ENCODE peak calls at places on chromosome 5, in seven cellular contexts. O is cardiac fibroblast, L is cardiac muscle cell, W is neural crest cell, K is epithelial cell of esophagus, X is SK-N-SH, V is breast epithelium. R is an unnamed sample.

GRCh38 chr5:140372971-140373487 is 13.0 kb downstream of the SLC4A9 start:
- DNase-seq in L (peak), O (peak), W (peak), X (peak), V (no peak), K (peak), R (peak)

GRCh38 chr5:71938886-71939285 is 168.4 kb upstream of the MAP1B start:
- DNase-seq in L (no peak), K (peak), O (no peak), V (peak), W (no peak), X (no peak), R (no peak)

GRCh38 chr5:139391570-139392323 is 2.0 kb upstream of the MZB1 start:
- DNase-seq in K (peak), W (no peak), V (no peak), L (no peak), O (no peak), X (no peak), R (peak)

GRCh38 chr5:36704131-36704530 is 97.7 kb downstream of the SLC1A3 start:
- DNase-seq in O (no peak), X (no peak), V (no peak), K (no peak), W (no peak), L (peak), R (no peak)

GRCh38 chr5:5165541-5166002 is 25.4 kb downstream of the ADAMTS16 start:
- DNase-seq in W (no peak), L (no peak), V (no peak), O (no peak), X (no peak), K (no peak), R (no peak)

GRCh38 chr5:157820593-157821252 is 38.2 kb downstream of the CLINT1 start:
- DNase-seq in V (no peak), W (peak), K (peak), O (peak), L (peak), X (peak), R (peak)

GRCh38 chr5:138649775-138650174 is 74.6 kb upstream of the HSPA9 start:
- DNase-seq in W (no peak), K (no peak), X (no peak), L (no peak), V (no peak), O (no peak), R (no peak)

GRCh38 chr5:139746691-139747582 is 48.7 kb upstream of the PSD2 start:
- DNase-seq in L (no peak), X (peak), K (no peak), W (no peak), O (no peak), V (no peak), R (no peak)

GRCh38 chr5:39494099-39494498 is 69.3 kb upstream of the DAB2 start:
- DNase-seq in L (no peak), X (no peak), K (no peak), W (no peak), O (peak), V (no peak), R (no peak)

GRCh38 chr5:116424258-116424615 is 150.4 kb downstream of the SEMA6A start:
- DNase-seq in X (no peak), L (no peak), W (no peak), O (no peak), V (no peak), K (peak), R (no peak)

GRCh38 chr5:147483197-147483790 is 26.6 kb downstream of the DPYSL3 start:
- DNase-seq in V (no peak), L (no peak), X (no peak), K (no peak), O (no peak), W (no peak), R (no peak)

GRCh38 chr5:43106290-43106638 is 14.4 kb upstream of the ZNF131 start:
- DNase-seq in K (no peak), O (no peak), W (no peak), X (no peak), L (no peak), V (no peak), R (no peak)

GRCh38 chr5:53029608-53030007 is 40.5 kb downstream of the ITGA2 start:
- DNase-seq in L (no peak), W (no peak), X (no peak), O (no peak), V (no peak), K (peak), R (no peak)

GRCh38 chr5:32092938-32093812 is 80.9 kb downstream of the GOLPH3 start:
- DNase-seq in O (peak), K (peak), V (no peak), L (peak), W (peak), X (peak), R (peak)

GRCh38 chr5:104800440-104801048 is 1238.0 kb upstream of the NUDT12 start:
- DNase-seq in K (peak), W (no peak), O (no peak), V (no peak), X (no peak), L (peak), R (peak)

GRCh38 chr5:176578391-176578808 is 29.3 kb downstream of the CDHR2 start:
- DNase-seq in O (peak), L (peak), V (peak), K (peak), X (peak), W (peak), R (peak)

GRCh38 chr5:125261505-125262250 is 515.2 kb upstream of the ZNF608 start:
- DNase-seq in W (no peak), V (no peak), L (no peak), K (no peak), O (no peak), X (no peak), R (no peak)

GRCh38 chr5:176658817-176659216 is 11.5 kb downstream of the TSPAN17 start:
- DNase-seq in L (no peak), X (no peak), O (peak), V (no peak), K (no peak), W (no peak), R (no peak)

GRCh38 chr5:132962429-132962928 is 955 bp downstream of the AFF4 start:
- DNase-seq in W (peak), X (peak), L (peak), V (no peak), O (peak), K (peak), R (peak)

GRCh38 chr5:2753452-2754409 is 2.3 kb upstream of the IRX2 start:
- DNase-seq in W (no peak), O (no peak), K (peak), L (peak), X (no peak), V (peak), R (no peak)

GRCh38 chr5:178116406-178116885 is 3.1 kb downstream of the N4BP3 start:
- DNase-seq in V (no peak), W (peak), L (peak), K (no peak), X (peak), O (no peak), R (no peak)

GRCh38 chr5:118520771-118521415 is 467.5 kb downstream of the DTWD2 start:
- DNase-seq in K (no peak), W (no peak), L (peak), O (no peak), V (no peak), X (peak), R (no peak)

GRCh38 chr5:128424672-128425071 is 113.4 kb downstream of the FBN2 start:
- DNase-seq in L (no peak), W (no peak), O (peak), K (no peak), X (no peak), V (no peak), R (no peak)

GRCh38 chr5:96562614-96563013 is 99.6 kb upstream of the CAST start:
- DNase-seq in W (no peak), O (peak), K (no peak), L (no peak), V (no peak), X (no peak), R (no peak)

GRCh38 chr5:4196744-4197646 is 601.4 kb downstream of the IRX1 start:
- DNase-seq in V (no peak), W (no peak), X (no peak), L (no peak), O (no peak), K (no peak), R (no peak)

GRCh38 chr5:77630246-77631165 is 8.0 kb downstream of the OTP start:
- DNase-seq in L (peak), W (no peak), X (peak), O (peak), K (peak), V (no peak), R (peak)

GRCh38 chr5:56039985-56040384 is 45.2 kb upstream of the IL6ST start:
- DNase-seq in K (no peak), L (no peak), X (no peak), O (peak), V (no peak), W (no peak), R (no peak)

GRCh38 chr5:116454417-116454927 is 120.2 kb downstream of the SEMA6A start:
- DNase-seq in L (no peak), O (peak), K (no peak), W (no peak), V (no peak), X (peak), R (no peak)

GRCh38 chr5:96807099-96807654 is 568 bp downstream of the ERAP1 start:
- DNase-seq in K (peak), O (peak), X (peak), V (peak), L (peak), W (peak), R (peak)

GRCh38 chr5:157126-157715 is 34.1 kb upstream of the LRRC14B start:
- DNase-seq in L (no peak), K (no peak), W (no peak), V (no peak), X (no peak), O (no peak), R (no peak)

GRCh38 chr5:145981612-145982571 is 45.5 kb downstream of the SH3RF2 start:
- DNase-seq in V (no peak), O (no peak), X (no peak), W (no peak), L (no peak), K (peak), R (no peak)

DNA sequence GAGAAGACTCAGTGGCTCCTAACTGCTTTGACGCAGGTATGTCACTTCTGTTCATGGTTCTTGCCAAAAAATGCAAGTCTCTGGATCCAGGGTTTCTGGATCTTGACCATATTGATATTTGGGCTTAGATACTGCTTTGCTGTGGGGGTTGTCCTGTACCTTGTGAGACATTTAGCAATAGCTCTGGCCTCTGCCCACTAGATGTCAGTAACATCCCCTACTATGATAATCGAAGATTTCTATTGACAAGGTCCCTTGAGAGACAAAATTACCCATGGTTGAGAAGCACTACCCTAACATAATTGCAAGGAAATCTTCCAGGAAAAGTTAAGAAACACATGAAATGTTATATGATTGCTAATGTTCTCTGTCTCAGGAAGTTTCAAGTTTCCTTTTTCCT is 285.4 kb downstream of the TMEM232 start:
- DNase-seq in W (no peak), L (peak), O (peak), X (peak), V (no peak), K (peak), R (peak)
- TF ChIP-seq CTCF in W (peak), L (peak), O (peak), X (peak), V (no peak), K (peak), R (no peak)

GRCh38 chr5:179194201-179194910 is 134.2 kb downstream of the ZNF354C start:
- DNase-seq in K (no peak), X (no peak), L (no peak), W (no peak), O (no peak), V (no peak), R (no peak)

GRCh38 chr5:179193746-179194145 is 133.6 kb downstream of the ZNF354C start:
- DNase-seq in X (no peak), L (no peak), K (no peak), O (no peak), W (no peak), V (no peak), R (no peak)

GRCh38 chr5:179192185-179192890 is 132.2 kb downstream of the ZNF354C start:
- DNase-seq in X (peak), V (no peak), K (no peak), W (no peak), L (no peak), O (no peak), R (no peak)

GRCh38 chr5:179191506-179192184 is 131.5 kb downstream of the ZNF354C start:
- DNase-seq in O (no peak), K (no peak), X (peak), W (no peak), L (no peak), V (no peak), R (no peak)

DNA sequence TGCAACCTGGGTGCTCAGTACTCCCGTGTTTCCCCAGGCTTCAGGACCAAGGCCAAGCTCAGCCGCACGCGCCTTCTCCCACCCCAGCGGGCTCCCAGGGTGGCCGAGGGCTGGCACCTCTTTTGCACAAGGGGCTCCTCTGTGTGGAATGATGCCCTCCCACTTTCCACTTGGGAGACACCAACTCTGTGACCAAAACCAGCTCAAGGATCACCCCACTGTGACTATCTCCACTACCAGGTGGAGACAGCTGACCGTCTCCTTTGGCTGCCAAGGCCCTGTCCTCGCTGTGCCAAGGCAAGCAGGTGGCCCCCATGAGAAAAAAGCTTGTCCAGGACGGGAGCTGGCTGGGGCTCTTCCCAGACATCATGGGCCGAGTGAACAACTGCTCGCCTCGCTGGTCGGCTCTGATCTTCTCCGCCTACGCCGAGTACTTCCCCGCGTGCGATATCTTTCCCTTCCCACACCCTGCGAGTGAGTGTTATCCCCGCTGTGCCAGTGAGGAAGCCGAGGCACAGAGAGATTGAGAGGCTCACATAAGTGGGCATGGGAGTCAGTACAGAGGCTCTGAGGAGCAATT is 132.8 kb downstream of the ZNF354C start:
- DNase-seq in W (no peak), L (no peak), O (no peak), V (no peak), X (no peak), K (no peak), R (no peak)
- TF ChIP-seq CTCF in W (no peak), L (no peak), O (no peak), V (no peak), X (no peak), K (no peak), R (no peak)

DNA sequence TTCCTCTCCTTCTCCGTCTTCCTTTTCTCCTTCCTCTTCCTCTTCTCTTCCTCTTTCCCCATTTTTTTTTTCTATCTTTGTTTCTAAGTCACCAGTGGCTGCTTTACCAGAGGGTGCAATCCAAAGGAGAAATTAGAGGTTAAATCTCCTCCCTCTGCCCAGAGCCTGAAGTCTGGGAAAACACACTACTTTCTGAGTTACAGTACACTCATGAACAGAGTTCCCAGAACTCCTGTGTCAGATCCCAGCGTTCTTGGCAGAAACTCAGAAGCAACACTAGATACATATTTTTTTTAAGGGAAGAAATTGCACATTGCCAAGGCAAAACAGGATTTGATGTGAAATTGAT is 189.0 kb downstream of the SNCAIP start:
- DNase-seq in O (peak), X (no peak), W (no peak), V (no peak), K (no peak), L (no peak), R (no peak)
- TF ChIP-seq CTCF in O (no peak), X (no peak), W (no peak), V (no peak), K (no peak), L (no peak), R (no peak)

GRCh38 chr5:9151671-9152427 is 394.0 kb downstream of the SEMA5A start:
- DNase-seq in L (no peak), K (no peak), O (no peak), V (no peak), X (no peak), W (no peak), R (no peak)

GRCh38 chr5:9157020-9157419 is 388.9 kb downstream of the SEMA5A start:
- DNase-seq in W (no peak), L (no peak), O (no peak), K (no peak), X (no peak), V (no peak), R (no peak)

GRCh38 chr5:9160747-9161146 is 385.1 kb downstream of the SEMA5A start:
- DNase-seq in V (no peak), O (no peak), K (no peak), W (no peak), L (no peak), X (no peak), R (no peak)

DNA sequence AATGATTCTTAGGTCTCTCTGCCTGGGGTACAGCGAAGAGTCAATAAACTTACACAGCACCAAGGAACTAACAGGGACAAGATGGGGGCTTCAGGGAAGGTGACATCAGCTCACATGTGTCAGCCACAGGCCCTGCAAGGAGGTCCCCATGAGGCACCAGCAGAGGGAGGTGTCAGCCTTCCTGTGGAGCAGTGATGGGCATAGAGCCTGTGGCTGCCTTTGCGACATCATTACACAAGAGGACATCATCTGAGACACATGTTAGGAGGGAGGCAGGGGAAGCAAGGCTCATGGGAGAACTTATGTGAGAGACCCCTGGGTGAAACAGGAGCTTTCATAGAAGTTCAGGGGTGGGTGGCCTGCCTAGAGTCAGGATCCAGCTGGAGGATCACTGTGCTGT is 389.6 kb downstream of the SEMA5A start:
- DNase-seq in O (peak), W (no peak), K (peak), X (peak), V (no peak), L (peak), R (peak)
- TF ChIP-seq CTCF in O (peak), W (peak), K (peak), X (peak), V (no peak), L (peak), R (no peak)

GRCh38 chr5:168874713-168875380 is 295.7 kb upstream of the PANK3 start:
- DNase-seq in O (peak), V (no peak), X (no peak), K (peak), W (peak), L (no peak), R (no peak)
- TF ChIP-seq CTCF in O (peak), V (no peak), X (peak), K (no peak), W (peak), L (peak), R (no peak)

GRCh38 chr5:33801292-33801691 is 90.5 kb downstream of the ADAMTS12 start:
- DNase-seq in W (no peak), O (no peak), V (no peak), K (peak), L (no peak), X (no peak), R (no peak)
- TF ChIP-seq CTCF in W (no peak), O (no peak), V (no peak), K (no peak), L (no peak), X (no peak), R (no peak)